ENCODE peak calls at places on chromosomes 2 and 18, in six cellular contexts. One of them, this sample, is unnamed.

GRCh38 chr2:96887419-96888081 is 17.7 kb upstream of the SEMA4C start:
- DNase-seq in pancreas: no peak
- DNase-seq in activated CD8-positive, alpha-beta memory T cell treated with anti-CD3 and anti-CD28 coated beads for 24 hours: no peak
- DNase-seq in epithelial cell of proximal tubule: no peak
- DNase-seq in NAMALWA: no peak
- DNase-seq in transverse colon: no peak
- DNase-seq in this sample: no peak

GRCh38 chr2:109380502-109381326 is 233.1 kb downstream of the SEPTIN10 start:
- DNase-seq in pancreas: no peak
- DNase-seq in activated CD8-positive, alpha-beta memory T cell treated with anti-CD3 and anti-CD28 coated beads for 24 hours: peak; percentile 43
- DNase-seq in epithelial cell of proximal tubule: no peak
- DNase-seq in NAMALWA: no peak
- DNase-seq in transverse colon: peak; percentile 3
- DNase-seq in this sample: peak; percentile 13

GRCh38 chr2:135337066-135337465 is 194.0 kb downstream of the ZRANB3 start:
- DNase-seq in pancreas: no peak
- DNase-seq in activated CD8-positive, alpha-beta memory T cell treated with anti-CD3 and anti-CD28 coated beads for 24 hours: no peak
- DNase-seq in epithelial cell of proximal tubule: no peak
- DNase-seq in NAMALWA: no peak
- DNase-seq in transverse colon: no peak
- DNase-seq in this sample: no peak

GRCh38 chr2:119333833-119334232 is 32.8 kb downstream of the C2orf76 start:
- DNase-seq in pancreas: no peak
- DNase-seq in activated CD8-positive, alpha-beta memory T cell treated with anti-CD3 and anti-CD28 coated beads for 24 hours: no peak
- DNase-seq in epithelial cell of proximal tubule: no peak
- DNase-seq in NAMALWA: no peak
- DNase-seq in transverse colon: no peak
- DNase-seq in this sample: no peak

GRCh38 chr2:187552959-187553681 is 1.1 kb downstream of the TFPI start:
- DNase-seq in pancreas: no peak
- DNase-seq in activated CD8-positive, alpha-beta memory T cell treated with anti-CD3 and anti-CD28 coated beads for 24 hours: no peak
- DNase-seq in epithelial cell of proximal tubule: no peak
- DNase-seq in NAMALWA: no peak
- DNase-seq in transverse colon: no peak
- DNase-seq in this sample: no peak

GRCh38 chr2:214193943-214194342 is 216.9 kb upstream of the VWC2L start:
- DNase-seq in pancreas: no peak
- DNase-seq in activated CD8-positive, alpha-beta memory T cell treated with anti-CD3 and anti-CD28 coated beads for 24 hours: no peak
- DNase-seq in epithelial cell of proximal tubule: peak; percentile 29
- DNase-seq in NAMALWA: no peak
- DNase-seq in transverse colon: no peak
- DNase-seq in this sample: no peak

GRCh38 chr2:233448220-233448559 is 93.9 kb downstream of the DGKD start:
- DNase-seq in pancreas: no peak
- DNase-seq in activated CD8-positive, alpha-beta memory T cell treated with anti-CD3 and anti-CD28 coated beads for 24 hours: no peak
- DNase-seq in epithelial cell of proximal tubule: no peak
- DNase-seq in NAMALWA: peak; percentile 28
- DNase-seq in transverse colon: no peak
- DNase-seq in this sample: no peak

GRCh38 chr2:216299588-216299987 is 72.7 kb downstream of the MARCHF4 start:
- DNase-seq in pancreas: no peak
- DNase-seq in activated CD8-positive, alpha-beta memory T cell treated with anti-CD3 and anti-CD28 coated beads for 24 hours: no peak
- DNase-seq in epithelial cell of proximal tubule: no peak
- DNase-seq in NAMALWA: no peak
- DNase-seq in transverse colon: no peak
- DNase-seq in this sample: no peak

GRCh38 chr18:22507055-22507454 is 89.3 kb upstream of the CTAGE1 start:
- DNase-seq in pancreas: no peak
- DNase-seq in activated CD8-positive, alpha-beta memory T cell treated with anti-CD3 and anti-CD28 coated beads for 24 hours: no peak
- DNase-seq in epithelial cell of proximal tubule: no peak
- DNase-seq in NAMALWA: no peak
- DNase-seq in transverse colon: no peak
- DNase-seq in this sample: no peak

GRCh38 chr2:198961555-198961954 is 496.2 kb downstream of the SATB2 start:
- DNase-seq in pancreas: no peak
- DNase-seq in activated CD8-positive, alpha-beta memory T cell treated with anti-CD3 and anti-CD28 coated beads for 24 hours: no peak
- DNase-seq in epithelial cell of proximal tubule: no peak
- DNase-seq in NAMALWA: peak; percentile 11
- DNase-seq in transverse colon: no peak
- DNase-seq in this sample: no peak

GRCh38 chr2:231423176-231423575 is 27.7 kb downstream of the B3GNT7 start:
- DNase-seq in pancreas: no peak
- DNase-seq in activated CD8-positive, alpha-beta memory T cell treated with anti-CD3 and anti-CD28 coated beads for 24 hours: no peak
- DNase-seq in epithelial cell of proximal tubule: no peak
- DNase-seq in NAMALWA: no peak
- DNase-seq in transverse colon: no peak
- DNase-seq in this sample: no peak

GRCh38 chr2:46503686-46504085 is 24.3 kb downstream of the TMEM247 start:
- DNase-seq in pancreas: no peak
- DNase-seq in activated CD8-positive, alpha-beta memory T cell treated with anti-CD3 and anti-CD28 coated beads for 24 hours: no peak
- DNase-seq in epithelial cell of proximal tubule: no peak
- DNase-seq in NAMALWA: no peak
- DNase-seq in transverse colon: no peak
- DNase-seq in this sample: no peak

GRCh38 chr2:241118727-241119505 is 16.8 kb upstream of the MTERF4 start:
- DNase-seq in pancreas: no peak
- DNase-seq in activated CD8-positive, alpha-beta memory T cell treated with anti-CD3 and anti-CD28 coated beads for 24 hours: no peak
- DNase-seq in epithelial cell of proximal tubule: no peak
- DNase-seq in NAMALWA: no peak
- DNase-seq in transverse colon: no peak
- DNase-seq in this sample: no peak

This sample was measured in stomach.